ENCODE peak calls at places on chromosomes 11 and 22, in four cellular contexts. One of them, this sample, is unnamed.

GRCh38 chr11:111918390-111919256 is at the start of gene C11orf52:
- DNase-seq in GM23248: peak
- DNase-seq in colonic mucosa: peak
- DNase-seq in neural progenitor cell: peak
- DNase-seq in this sample: peak

GRCh38 chr22:27348634-27349033 is 452.9 kb downstream of the MN1 start:
- DNase-seq in GM23248: peak
- DNase-seq in colonic mucosa: no peak
- DNase-seq in neural progenitor cell: no peak
- DNase-seq in this sample: no peak

GRCh38 chr22:36087784-36088183 is 59.2 kb upstream of the RBFOX2 start:
- DNase-seq in GM23248: no peak
- DNase-seq in colonic mucosa: no peak
- DNase-seq in neural progenitor cell: no peak
- DNase-seq in this sample: no peak

GRCh38 chr11:117916956-117917355 is 12.2 kb downstream of the TMPRSS13 start:
- DNase-seq in GM23248: no peak
- DNase-seq in colonic mucosa: no peak
- DNase-seq in neural progenitor cell: no peak
- DNase-seq in this sample: peak

GRCh38 chr11:133991101-133991500 is 34.3 kb upstream of the IGSF9B start:
- DNase-seq in GM23248: no peak
- DNase-seq in colonic mucosa: no peak
- DNase-seq in neural progenitor cell: no peak
- DNase-seq in this sample: no peak

GRCh38 chr11:125138966-125139365 is 25.6 kb upstream of the PKNOX2 start:
- DNase-seq in GM23248: no peak
- DNase-seq in colonic mucosa: no peak
- DNase-seq in neural progenitor cell: no peak
- DNase-seq in this sample: no peak

GRCh38 chr11:44938066-44938691 is 12.5 kb downstream of the TP53I11 start:
- DNase-seq in GM23248: no peak
- DNase-seq in colonic mucosa: no peak
- DNase-seq in neural progenitor cell: no peak
- DNase-seq in this sample: no peak

GRCh38 chr11:15150507-15150906 is 35.8 kb downstream of the INSC start:
- DNase-seq in GM23248: no peak
- DNase-seq in colonic mucosa: no peak
- DNase-seq in neural progenitor cell: no peak
- DNase-seq in this sample: no peak

GRCh38 chr11:124434699-124435098 is 10.0 kb upstream of the OR8B4 start:
- DNase-seq in GM23248: no peak
- DNase-seq in colonic mucosa: no peak
- DNase-seq in neural progenitor cell: no peak
- DNase-seq in this sample: no peak

DNA sequence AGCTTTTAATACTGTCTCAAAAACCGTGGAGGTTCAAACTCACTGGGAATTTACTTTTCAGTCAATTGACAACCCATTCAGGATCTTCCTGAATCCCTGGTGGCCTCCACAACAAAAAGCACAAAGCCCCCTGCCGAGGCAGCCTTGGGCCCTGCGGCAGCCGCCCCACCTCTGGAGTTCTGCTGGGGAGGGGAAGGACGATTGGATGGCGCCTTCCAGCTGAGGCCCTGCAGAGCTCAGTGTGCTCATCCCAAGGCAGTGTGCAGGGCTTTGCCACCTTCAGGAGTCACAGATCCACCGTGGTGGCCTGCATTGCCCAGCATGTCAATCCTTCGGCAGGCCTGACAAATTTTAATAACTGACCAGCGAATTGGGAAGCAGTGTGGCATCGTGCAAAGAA is 7.4 kb downstream of the ZFTA start:
- DNase-seq in GM23248: no peak
- DNase-seq in colonic mucosa: no peak
- DNase-seq in neural progenitor cell: peak
- DNase-seq in this sample: peak
- H3K9ac ChIP-seq in GM23248: no peak
- H3K9ac ChIP-seq in colonic mucosa: no peak
- H3K9ac ChIP-seq in neural progenitor cell: no peak
- H3K9ac ChIP-seq in this sample: peak

GRCh38 chr11:66510271-66510989 is at the start of gene BBS1:
- DNase-seq in GM23248: peak
- DNase-seq in colonic mucosa: peak
- DNase-seq in neural progenitor cell: peak
- DNase-seq in this sample: peak
- H3K9ac ChIP-seq in GM23248: peak
- H3K9ac ChIP-seq in colonic mucosa: peak
- H3K9ac ChIP-seq in neural progenitor cell: peak
- H3K9ac ChIP-seq in this sample: peak

GRCh38 chr11:113774174-113774503 is 647 bp upstream of the ZW10 start:
- DNase-seq in GM23248: no peak
- DNase-seq in colonic mucosa: no peak
- DNase-seq in neural progenitor cell: no peak
- DNase-seq in this sample: no peak
- H3K9ac ChIP-seq in GM23248: peak
- H3K9ac ChIP-seq in colonic mucosa: no peak
- H3K9ac ChIP-seq in neural progenitor cell: no peak
- H3K9ac ChIP-seq in this sample: no peak

DNA sequence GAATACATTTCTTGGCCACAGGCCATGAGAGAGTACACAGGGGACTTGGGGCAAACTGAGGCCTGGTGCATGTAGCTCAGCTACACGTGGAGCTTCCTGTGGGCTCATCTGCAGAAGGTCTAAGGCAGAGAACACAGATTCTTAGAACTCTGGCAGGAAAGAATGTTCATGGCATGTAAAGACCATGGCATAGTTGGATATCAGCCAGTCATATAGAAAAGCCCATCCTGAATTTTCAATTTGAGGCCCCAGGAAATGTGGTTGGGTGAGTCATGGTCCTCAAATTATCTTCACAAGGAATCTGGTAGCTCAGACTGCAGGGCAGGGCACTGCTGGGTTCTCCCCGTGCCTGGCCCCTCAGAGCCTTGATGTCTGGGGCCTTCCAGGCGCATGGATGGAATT is 13.7 kb upstream of the ST3GAL4 start:
- DNase-seq in GM23248: peak
- DNase-seq in colonic mucosa: no peak
- DNase-seq in neural progenitor cell: no peak
- DNase-seq in this sample: no peak
- H3K9ac ChIP-seq in GM23248: no peak
- H3K9ac ChIP-seq in colonic mucosa: no peak
- H3K9ac ChIP-seq in neural progenitor cell: no peak
- H3K9ac ChIP-seq in this sample: no peak